ENCODE peak calls at places on chromosomes 12 and 14, in five cellular contexts. Z, I, K, R and Y are unnamed samples.
A peak's percentile ranks its signal among the peaks of the same experiment; 100 is the strongest.

GRCh38 chr12:52648012-52648550 is 3.9 kb downstream of the KRT2 start:
- DNase-seq in Z (no peak), I (no peak), K (no peak), R (no peak), Y (no peak)

GRCh38 chr14:94612580-94613554 is 676 bp downstream of the SERPINA3 start:
- DNase-seq in Z (no peak), I (no peak), K (no peak), R (no peak), Y (peak; percentile 6)

GRCh38 chr12:26317942-26318565 is 122.7 kb downstream of the SSPN start:
- DNase-seq in Z (no peak), I (peak; percentile 99), K (no peak), R (no peak), Y (peak; percentile 93)

GRCh38 chr12:24861751-24862575 is 86.9 kb downstream of the BCAT1 start:
- DNase-seq in Z (no peak), I (peak; percentile 86), K (no peak), R (no peak), Y (peak; percentile 49)

GRCh38 chr14:53306267-53306721 is 153.2 kb upstream of the DDHD1 start:
- DNase-seq in Z (no peak), I (peak; percentile 37), K (peak; percentile 23), R (peak; percentile 66), Y (peak; percentile 54)

GRCh38 chr12:3107071-3107583 is 29.9 kb downstream of the TSPAN9 start:
- DNase-seq in Z (no peak), I (peak; percentile 78), K (no peak), R (peak; percentile 39), Y (peak; percentile 75)

GRCh38 chr12:40745386-40745785 is 53.1 kb downstream of the CNTN1 start:
- DNase-seq in Z (no peak), I (peak; percentile 4), K (no peak), R (no peak), Y (no peak)

GRCh38 chr12:50725011-50725899 is 38.6 kb upstream of the ATF1 start:
- DNase-seq in Z (no peak), I (peak; percentile 55), K (no peak), R (no peak), Y (no peak)

GRCh38 chr12:14396071-14396470 is 30.6 kb downstream of the ATF7IP start:
- DNase-seq in Z (no peak), I (no peak), K (no peak), R (no peak), Y (no peak)

GRCh38 chr12:27615331-27615891 is 80.8 kb upstream of the REP15 start:
- DNase-seq in Z (no peak), I (peak; percentile 58), K (no peak), R (no peak), Y (no peak)

GRCh38 chr12:113893221-113893620 is 72.9 kb downstream of the RBM19 start:
- DNase-seq in Z (no peak), I (no peak), K (no peak), R (no peak), Y (no peak)